ENCODE peak calls at places on chromosomes 5 and 9, in six cellular contexts. One of them, this sample, is unnamed.

GRCh38 chr5:139806111-139806510 is 10.5 kb downstream of the PSD2 start:
- DNase-seq in epithelial cell of esophagus: no peak
- DNase-seq in DMS153: no peak
- DNase-seq in GM03348: no peak
- DNase-seq in A673: no peak
- DNase-seq in neural progenitor cell: no peak
- DNase-seq in this sample: no peak

GRCh38 chr9:76594764-76595410 is 135.9 kb downstream of the GCNT1 start:
- DNase-seq in DMS153: no peak
- DNase-seq in neural progenitor cell: no peak
- DNase-seq in epithelial cell of esophagus: no peak
- DNase-seq in A673: no peak
- DNase-seq in GM03348: no peak
- DNase-seq in this sample: no peak

GRCh38 chr5:112918679-112919078 is 3.3 kb downstream of the REEP5 start:
- DNase-seq in A673: no peak
- DNase-seq in neural progenitor cell: no peak
- DNase-seq in epithelial cell of esophagus: no peak
- DNase-seq in GM03348: no peak
- DNase-seq in DMS153: no peak
- DNase-seq in this sample: no peak

GRCh38 chr5:51618234-51618633 is 235.0 kb downstream of the ISL1 start:
- DNase-seq in DMS153: no peak
- DNase-seq in epithelial cell of esophagus: peak; percentile 7
- DNase-seq in GM03348: no peak
- DNase-seq in A673: peak; percentile 9
- DNase-seq in neural progenitor cell: peak; percentile 7
- DNase-seq in this sample: no peak

GRCh38 chr5:74543162-74543995 is 97.1 kb downstream of the ENC1 start:
- DNase-seq in GM03348: peak; percentile 87
- DNase-seq in A673: peak; percentile 99
- DNase-seq in neural progenitor cell: peak; percentile 83
- DNase-seq in DMS153: peak; percentile 8
- DNase-seq in epithelial cell of esophagus: peak; percentile 97
- DNase-seq in this sample: no peak

GRCh38 chr5:103389846-103390245 is 131.3 kb downstream of the MACIR start:
- DNase-seq in A673: no peak
- DNase-seq in epithelial cell of esophagus: no peak
- DNase-seq in DMS153: no peak
- DNase-seq in GM03348: no peak
- DNase-seq in neural progenitor cell: peak; percentile 86
- DNase-seq in this sample: no peak

GRCh38 chr9:3751125-3751758 is 225.4 kb upstream of the RFX3 start:
- DNase-seq in GM03348: peak; percentile 74
- DNase-seq in DMS153: no peak
- DNase-seq in A673: no peak
- DNase-seq in neural progenitor cell: no peak
- DNase-seq in epithelial cell of esophagus: peak; percentile 8
- DNase-seq in this sample: no peak

GRCh38 chr9:135043345-135043744 is 44.1 kb upstream of the OLFM1 start:
- DNase-seq in DMS153: no peak
- DNase-seq in neural progenitor cell: no peak
- DNase-seq in GM03348: no peak
- DNase-seq in A673: no peak
- DNase-seq in epithelial cell of esophagus: no peak
- DNase-seq in this sample: no peak

GRCh38 chr5:151684690-151685361 is 1.9 kb downstream of the SPARC start:
- DNase-seq in GM03348: peak; percentile 78
- DNase-seq in A673: peak; percentile 92
- DNase-seq in neural progenitor cell: peak; percentile 72
- DNase-seq in DMS153: no peak
- DNase-seq in epithelial cell of esophagus: peak; percentile 72
- DNase-seq in this sample: no peak

GRCh38 chr9:6212722-6213375 is 2.8 kb upstream of the IL33 start:
- DNase-seq in epithelial cell of esophagus: peak; percentile 38
- DNase-seq in A673: no peak
- DNase-seq in GM03348: no peak
- DNase-seq in DMS153: no peak
- DNase-seq in neural progenitor cell: no peak
- DNase-seq in this sample: no peak

GRCh38 chr5:137502632-137503031 is 3.5 kb upstream of the SPOCK1 start:
- DNase-seq in A673: no peak
- DNase-seq in GM03348: no peak
- DNase-seq in DMS153: no peak
- DNase-seq in neural progenitor cell: no peak
- DNase-seq in epithelial cell of esophagus: no peak
- DNase-seq in this sample: no peak

GRCh38 chr5:134536876-134537275 is 11.4 kb downstream of the JADE2 start:
- DNase-seq in neural progenitor cell: no peak
- DNase-seq in epithelial cell of esophagus: no peak
- DNase-seq in A673: no peak
- DNase-seq in DMS153: no peak
- DNase-seq in GM03348: no peak
- DNase-seq in this sample: no peak

This sample was measured in SK-N-DZ.